ENCODE peak calls at places on chromosomes 2 and 18, in ten cellular contexts. Q is A549; G is GM23338; B is fibroblast of pulmonary artery; Z is aorta; C is lower leg skin; E is CD8-positive, alpha-beta T cell; J is dorsolateral prefrontal cortex; D is ovary; X is HCT116. I is an unnamed sample.

GRCh38 chr2:10599921-10600320 is 89.9 kb downstream of the NOL10 start:
- DNase-seq in Z (no peak), G (no peak), D (no peak), B (no peak), J (no peak), C (no peak), Q (no peak), E (no peak), X (no peak), I (no peak)

GRCh38 chr2:196725882-196726281 is 73.6 kb downstream of the GTF3C3 start:
- DNase-seq in B (no peak), J (no peak), C (no peak), D (no peak), G (no peak), Z (no peak), X (no peak), E (no peak), Q (no peak), I (no peak)

GRCh38 chr2:39673018-39673417 is 7.3 kb downstream of the TMEM178A start:
- DNase-seq in D (no peak), B (no peak), X (no peak), G (no peak), E (no peak), C (no peak), Q (no peak), J (no peak), Z (no peak), I (no peak)

GRCh38 chr2:120398051-120398960 is 52.4 kb downstream of the INHBB start:
- DNase-seq in C (peak; percentile 80), D (no peak), Q (peak; percentile 82), Z (peak; percentile 70), X (no peak), J (no peak), B (peak; percentile 5), E (no peak), G (no peak), I (no peak)

GRCh38 chr18:70044626-70045025 is 97.0 kb upstream of the CD226 start:
- DNase-seq in B (peak; percentile 97), Q (peak; percentile 84), D (no peak), X (peak; percentile 37), E (no peak), C (no peak), J (no peak), Z (no peak), G (no peak), I (peak; percentile 96)

GRCh38 chr18:32383040-32383819 is 87.5 kb downstream of the GAREM1 start:
- DNase-seq in C (no peak), D (no peak), X (peak; percentile 69), Z (no peak), E (no peak), J (no peak), G (no peak), Q (peak; percentile 79), B (peak; percentile 96), I (peak; percentile 78)

GRCh38 chr2:51151490-51152140 is 119.7 kb upstream of the NRXN1 start:
- DNase-seq in X (no peak), J (no peak), C (no peak), D (no peak), E (no peak), B (no peak), G (no peak), Z (peak; percentile 72), Q (no peak), I (no peak)

GRCh38 chr18:5746844-5747243 is 148.5 kb downstream of the TMEM200C start:
- DNase-seq in E (no peak), Z (no peak), G (no peak), C (no peak), X (no peak), D (no peak), B (no peak), Q (no peak), J (no peak), I (no peak)

GRCh38 chr18:3246636-3247242 is 862 bp upstream of the MYL12A start:
- DNase-seq in X (no peak), J (no peak), Z (no peak), B (peak; percentile 30), D (peak; percentile 58), Q (no peak), C (peak; percentile 90), E (no peak), G (peak; percentile 34), I (no peak)

GRCh38 chr2:106053116-106053515 is 141.0 kb downstream of the UXS1 start:
- DNase-seq in C (no peak), G (no peak), B (peak; percentile 63), Z (no peak), E (no peak), X (peak; percentile 12), Q (no peak), D (no peak), J (no peak), I (peak; percentile 18)

GRCh38 chr18:11040823-11041712 is 108.3 kb downstream of the PIEZO2 start:
- DNase-seq in G (peak; percentile 83), B (peak; percentile 78), Q (peak; percentile 26), C (no peak), D (peak; percentile 34), E (no peak), X (peak; percentile 22), Z (no peak), J (peak; percentile 64), I (peak; percentile 73)

GRCh38 chr2:197079832-197080555 is 153.5 kb upstream of the PGAP1 start:
- DNase-seq in E (no peak), B (no peak), Z (no peak), C (no peak), J (no peak), X (no peak), D (peak; percentile 38), G (peak; percentile 29), Q (no peak), I (peak; percentile 33)

GRCh38 chr18:23134780-23135678 is at the start of gene CABLES1:
- DNase-seq in E (no peak), J (peak; percentile 58), X (no peak), Q (peak; percentile 59), B (peak; percentile 71), Z (peak; percentile 87), D (peak; percentile 73), C (peak; percentile 93), G (peak; percentile 69), I (peak; percentile 42)

GRCh38 chr18:23131693-23132319 is 3.5 kb upstream of the CABLES1 start:
- DNase-seq in C (no peak), B (peak; percentile 94), D (peak; percentile 51), Q (peak; percentile 76), Z (no peak), G (peak; percentile 86), J (peak; percentile 63), X (peak; percentile 73), E (peak; percentile 47), I (peak; percentile 86)

GRCh38 chr18:23136326-23137092 is 1.2 kb downstream of the CABLES1 start:
- DNase-seq in G (peak; percentile 56), C (peak; percentile 93), J (no peak), E (no peak), X (no peak), Z (peak; percentile 86), Q (no peak), D (peak; percentile 61), B (peak; percentile 39), I (no peak)

GRCh38 chr18:23135679-23136325 is 517 bp downstream of the CABLES1 start:
- DNase-seq in G (peak; percentile 45), J (no peak), Q (no peak), B (peak; percentile 42), E (no peak), Z (peak; percentile 85), D (peak; percentile 48), X (no peak), C (no peak), I (no peak)

GRCh38 chr18:23133860-23134779 is 1.2 kb upstream of the CABLES1 start:
- DNase-seq in Q (peak; percentile 76), D (no peak), X (peak; percentile 53), G (peak; percentile 90), B (no peak), J (no peak), C (no peak), E (no peak), Z (no peak), I (no peak)
- H3K4me3 ChIP-seq in Q (peak overlapping the region; percentile 85), D (peak overlapping the region; percentile 56), X (peak overlapping the region; percentile 67), G (peak overlapping the region; percentile 60), B (peak overlapping the region; percentile 69), J (peak overlapping the region; percentile 60), C (no peak overlapping the region), E (no peak overlapping the region), Z (peak overlapping the region; percentile 65), I (no peak overlapping the region)

GRCh38 chr2:27363933-27364332 is 6.2 kb downstream of the EIF2B4 start:
- DNase-seq in J (no peak), Q (no peak), C (no peak), Z (no peak), G (no peak), B (no peak), X (no peak), D (no peak), E (no peak), I (no peak)

DNA sequence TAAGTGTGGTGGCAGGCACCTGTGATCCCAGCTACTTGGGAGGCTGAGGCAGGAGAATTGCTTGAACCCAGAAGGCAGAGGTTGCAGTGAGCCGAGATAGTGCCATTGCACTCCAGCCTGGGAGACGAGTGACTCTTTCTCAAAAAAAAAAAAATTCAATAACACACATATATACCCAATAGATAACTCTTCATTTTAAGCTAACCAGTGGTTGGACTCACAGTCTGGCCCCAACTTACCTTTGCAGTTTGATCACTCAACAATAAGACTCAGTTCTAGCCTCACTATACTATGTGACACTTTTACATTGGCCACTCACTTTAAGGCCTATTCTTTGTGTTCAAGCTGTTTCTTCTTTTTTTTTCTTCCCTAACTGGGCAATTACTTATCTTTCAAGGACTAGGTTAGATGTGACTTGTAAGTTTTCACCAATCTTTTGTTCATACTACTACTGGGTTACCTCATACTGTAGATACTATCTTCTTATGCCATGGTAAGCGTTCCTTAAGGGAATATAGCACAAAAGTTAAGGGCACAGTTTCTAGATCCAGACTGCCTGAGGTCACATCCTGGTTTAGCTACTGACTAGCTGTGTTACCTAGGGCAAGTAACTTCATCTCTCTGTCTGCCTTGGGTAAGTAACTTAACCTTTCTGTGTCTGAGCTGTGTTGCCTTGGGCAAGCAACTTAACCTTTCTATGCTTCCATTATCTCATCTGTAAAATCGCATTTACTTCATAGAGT is 6.3 kb upstream of the GTF3C2 start:
- DNase-seq in E (no peak), B (no peak), Z (no peak), Q (no peak), G (no peak), C (no peak), J (no peak), D (no peak), X (no peak), I (no peak)
- H3K4me3 ChIP-seq in E (no peak overlapping the region), B (no peak overlapping the region), Z (no peak overlapping the region), Q (no peak overlapping the region), G (no peak overlapping the region), C (no peak overlapping the region), J (no peak overlapping the region), D (no peak overlapping the region), X (no peak overlapping the region), I (no peak overlapping the region)

GRCh38 chr2:170822885-170823799 is 6.5 kb downstream of the GAD1 start:
- DNase-seq in B (no peak), Z (peak; percentile 81), Q (no peak), G (peak; percentile 71), D (no peak), C (peak; percentile 86), E (no peak), J (no peak), X (no peak), I (no peak)
- H3K4me3 ChIP-seq in B (no peak overlapping the region), Z (peak overlapping the region; percentile 25), Q (peak overlapping the region; percentile 37), G (peak overlapping the region; percentile 63), D (peak overlapping the region; percentile 18), C (no peak overlapping the region), E (peak overlapping the region; percentile 53), J (peak overlapping the region; percentile 47), X (no peak overlapping the region), I (no peak overlapping the region)

GRCh38 chr2:222743263-222743865 is 71.9 kb downstream of the MOGAT1 start:
- DNase-seq in D (no peak), Z (no peak), X (no peak), J (no peak), E (no peak), C (no peak), Q (no peak), B (no peak), G (no peak), I (peak; percentile 90)
- H3K4me3 ChIP-seq in D (no peak overlapping the region), Z (no peak overlapping the region), X (no peak overlapping the region), J (no peak overlapping the region), E (no peak overlapping the region), C (no peak overlapping the region), Q (no peak overlapping the region), B (no peak overlapping the region), G (no peak overlapping the region), I (no peak overlapping the region)

I was measured in fibroblast of villous mesenchyme.